ENCODE peak calls at places on chromosome 2, in seven cellular contexts. S, O, G, Z, A, T and D are unnamed samples.

GRCh38 chr2:234823877-234824376 is 127.9 kb upstream of the SH3BP4 start:
- DNase-seq in T (peak; percentile 52), O (peak; percentile 18), G (no peak), S (peak; percentile 59), Z (peak; percentile 73), A (peak; percentile 92), D (peak; percentile 96)

GRCh38 chr2:11539317-11540147 is 5.7 kb downstream of the GREB1 start:
- DNase-seq in T (no peak), A (no peak), S (no peak), Z (peak; percentile 28), O (no peak), G (no peak), D (no peak)

GRCh38 chr2:198762456-198762855 is 695.3 kb downstream of the SATB2 start:
- DNase-seq in O (no peak), S (no peak), Z (no peak), T (no peak), A (no peak), G (no peak), D (no peak)

GRCh38 chr2:9318461-9319337 is 104.6 kb downstream of the ITGB1BP1 start:
- DNase-seq in O (peak; percentile 62), S (peak; percentile 54), A (no peak), G (no peak), T (peak; percentile 77), Z (peak; percentile 90), D (no peak)

GRCh38 chr2:39679805-39680204 is 14.1 kb downstream of the TMEM178A start:
- DNase-seq in Z (no peak), G (no peak), A (no peak), O (no peak), T (no peak), S (no peak), D (no peak)

GRCh38 chr2:207469380-207469779 is 60.4 kb upstream of the CREB1 start:
- DNase-seq in A (no peak), S (no peak), O (no peak), T (no peak), G (no peak), Z (no peak), D (no peak)

GRCh38 chr2:102137138-102137537 is 5.4 kb upstream of the IL1R1 start:
- DNase-seq in S (no peak), Z (no peak), G (no peak), A (no peak), T (no peak), O (no peak), D (no peak)

GRCh38 chr2:79512442-79513401 is at the start of gene CTNNA2:
- DNase-seq in O (peak; percentile 33), S (no peak), Z (peak; percentile 54), A (no peak), T (peak; percentile 17), G (no peak), D (no peak)

GRCh38 chr2:14423145-14423906 is 209.2 kb upstream of the LRATD1 start:
- DNase-seq in O (peak; percentile 74), Z (no peak), T (no peak), G (no peak), A (no peak), S (no peak), D (no peak)

GRCh38 chr2:235511187-235511661 is 17.4 kb downstream of the AGAP1 start:
- DNase-seq in T (no peak), Z (peak; percentile 67), S (no peak), G (no peak), A (peak; percentile 84), O (peak; percentile 78), D (peak; percentile 48)

GRCh38 chr2:62038980-62039771 is 133.7 kb downstream of the COMMD1 start:
- DNase-seq in T (no peak), O (no peak), S (no peak), Z (no peak), A (no peak), G (peak; percentile 94), D (no peak)

GRCh38 chr2:203579131-203579643 is 44.1 kb upstream of the RAPH1 start:
- DNase-seq in G (no peak), Z (no peak), O (peak; percentile 89), S (no peak), A (peak; percentile 98), T (no peak), D (peak; percentile 26)

GRCh38 chr2:156319811-156320490 is 12.6 kb downstream of the NR4A2 start:
- DNase-seq in S (peak; percentile 67), Z (peak; percentile 69), A (no peak), G (no peak), O (peak; percentile 65), T (peak; percentile 76), D (no peak)

GRCh38 chr2:117217145-117217544 is 597.3 kb upstream of the DDX18 start:
- DNase-seq in T (no peak), Z (no peak), S (no peak), A (no peak), G (no peak), O (no peak), D (no peak)

GRCh38 chr2:28359222-28360065 is 33.2 kb upstream of the FOSL2 start:
- DNase-seq in S (no peak), Z (no peak), A (peak; percentile 93), O (peak; percentile 75), G (peak; percentile 7), T (peak; percentile 60), D (no peak)

GRCh38 chr2:189163889-189164288 is 15.7 kb downstream of the COL5A2 start:
- DNase-seq in S (no peak), G (no peak), A (no peak), Z (no peak), T (no peak), O (no peak), D (no peak)

GRCh38 chr2:221975151-221975550 is 323.6 kb downstream of the PAX3 start:
- DNase-seq in O (no peak), S (no peak), G (no peak), T (no peak), A (no peak), Z (no peak), D (no peak)

GRCh38 chr2:74922592-74923227 is 35.7 kb upstream of the POLE4 start:
- DNase-seq in G (no peak), A (no peak), S (no peak), Z (no peak), T (no peak), O (no peak), D (no peak)

GRCh38 chr2:66198873-66199272 is 236.1 kb upstream of the MEIS1 start:
- DNase-seq in T (no peak), Z (no peak), A (no peak), S (no peak), G (no peak), O (no peak), D (no peak)

GRCh38 chr2:70977605-70978205 is 725 bp upstream of the ANKRD53 start:
- DNase-seq in A (peak; percentile 64), Z (peak; percentile 50), G (no peak), S (peak; percentile 69), T (no peak), O (no peak), D (peak; percentile 55)

GRCh38 chr2:132374551-132374950 is 42.1 kb upstream of the GPR39 start:
- DNase-seq in A (peak; percentile 66), T (no peak), S (peak; percentile 32), G (no peak), O (no peak), Z (no peak), D (no peak)

GRCh38 chr2:23703583-23704385 is 223.1 kb downstream of the ATAD2B start:
- DNase-seq in A (no peak), T (no peak), S (no peak), G (no peak), Z (no peak), O (no peak), D (no peak)

GRCh38 chr2:138267161-138267901 is 234.2 kb upstream of the SPOPL start:
- DNase-seq in O (no peak), G (no peak), S (no peak), T (no peak), A (peak; percentile 37), Z (no peak), D (peak; percentile 49)

GRCh38 chr2:177252808-177253531 is 11.6 kb downstream of the NFE2L2 start:
- DNase-seq in O (no peak), Z (no peak), A (no peak), G (no peak), S (no peak), T (no peak), D (no peak)

GRCh38 chr2:177256026-177256425 is 8.5 kb downstream of the NFE2L2 start:
- DNase-seq in O (no peak), A (no peak), T (no peak), G (no peak), Z (no peak), S (no peak), D (no peak)

GRCh38 chr2:177255227-177255601 is 9.3 kb downstream of the NFE2L2 start:
- DNase-seq in A (no peak), G (no peak), O (no peak), S (no peak), Z (no peak), T (no peak), D (no peak)

GRCh38 chr2:177253704-177254103 is 10.8 kb downstream of the NFE2L2 start:
- DNase-seq in S (no peak), Z (no peak), A (no peak), O (no peak), G (no peak), T (no peak), D (no peak)

DNA sequence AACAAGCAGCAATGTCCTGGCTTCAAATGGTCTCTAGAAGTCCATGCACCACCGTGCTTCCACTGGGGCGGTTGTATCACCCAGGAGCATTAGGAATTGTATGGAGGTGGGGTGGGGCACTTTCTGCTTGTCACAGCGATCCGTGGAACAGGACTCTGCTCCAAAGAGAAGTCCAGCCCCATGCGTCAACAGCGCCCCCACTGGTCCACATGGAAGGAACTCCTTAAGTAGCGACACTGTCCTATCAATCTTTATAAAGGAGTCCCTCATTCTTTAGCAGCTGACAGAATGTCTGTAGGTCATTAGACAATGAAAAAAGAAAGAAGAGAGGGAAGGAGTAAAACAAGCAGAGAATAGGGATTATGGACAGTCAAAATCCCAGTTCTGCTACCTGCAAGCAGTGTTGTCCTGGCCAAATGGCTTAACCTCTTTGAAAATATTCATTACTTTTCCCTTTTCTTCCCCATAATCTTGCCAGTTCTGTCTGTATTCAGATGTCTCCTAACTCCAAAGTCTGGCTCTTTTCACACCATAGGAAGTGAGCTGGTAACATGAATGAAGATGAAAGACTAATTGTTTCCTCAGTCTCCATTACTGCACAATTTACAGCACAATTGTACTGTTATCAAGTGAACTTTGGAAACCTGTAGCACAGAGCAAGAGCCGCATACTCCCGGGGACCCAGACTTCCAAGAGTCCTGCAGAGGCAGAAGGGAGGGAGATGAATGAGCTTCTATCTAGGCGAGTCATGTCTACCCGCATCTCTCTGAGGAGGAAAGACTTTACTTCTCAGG is 9.9 kb downstream of the NFE2L2 start:
- DNase-seq in A (no peak), S (no peak), O (peak; percentile 87), Z (no peak), G (no peak), T (no peak), D (no peak)
- H3K27ac ChIP-seq in A (no peak overlapping the region), S (no peak overlapping the region), O (peak overlapping the region; percentile 62), Z (no peak overlapping the region), G (no peak overlapping the region), T (peak overlapping the region; percentile 30), D (no peak overlapping the region)

GRCh38 chr2:6771539-6772365 is 94.0 kb downstream of the CMPK2 start:
- DNase-seq in S (no peak), O (no peak), G (peak; percentile 13), A (no peak), Z (no peak), T (no peak), D (no peak)
- TF ChIP-seq CTCF in S (no peak), O (no peak), G (no peak), A (no peak), Z (no peak), T (no peak), D (no peak)

GRCh38 chr2:57759822-57760300 is 286.7 kb upstream of the VRK2 start:
- DNase-seq in T (peak; percentile 81), G (peak; percentile 67), A (peak; percentile 61), Z (peak; percentile 87), S (peak; percentile 74), O (peak; percentile 85), D (peak; percentile 55)
- H3K4me3 ChIP-seq in T (no peak overlapping the region), G (peak overlapping the region; percentile 32), A (peak overlapping the region; percentile 40), Z (peak overlapping the region; percentile 12), S (peak overlapping the region; percentile 38), O (peak overlapping the region; percentile 13), D (peak overlapping the region; percentile 48)

GRCh38 chr2:217799553-217800432 is 203.0 kb downstream of the TNS1 start:
- DNase-seq in A (no peak), T (no peak), S (peak; percentile 43), Z (peak; percentile 13), G (no peak), O (no peak), D (no peak)
- H3K27ac ChIP-seq in A (no peak overlapping the region), T (peak overlapping the region; percentile 77), S (peak overlapping the region; percentile 36), Z (no peak overlapping the region), G (no peak overlapping the region), O (no peak overlapping the region), D (no peak overlapping the region)